ENCODE peak calls at places on chromosomes 13 and 19, in eight cellular contexts. K, X, S, B, J, M, U and A are unnamed samples.

GRCh38 chr19:15556634-15557181 is 48.4 kb downstream of the CYP4F22 start:
- DNase-seq in X (no peak), U (no peak), K (no peak), M (no peak), S (no peak), B (no peak), J (no peak), A (no peak)

GRCh38 chr19:53545271-53546065 is 7.5 kb downstream of the ZNF331 start:
- DNase-seq in J (no peak), S (no peak), U (no peak), K (no peak), B (peak; percentile 80), X (no peak), M (no peak), A (no peak)

GRCh38 chr19:23203841-23204344 is 46.3 kb downstream of the ZNF724 start:
- DNase-seq in X (no peak), M (no peak), J (no peak), U (no peak), K (no peak), S (no peak), B (no peak), A (no peak)

GRCh38 chr13:99331881-99332293 is 24.7 kb upstream of the GPR183 start:
- DNase-seq in J (no peak), X (no peak), B (no peak), K (no peak), M (no peak), U (no peak), S (no peak), A (no peak)

GRCh38 chr13:59603646-59604045 is 560.1 kb downstream of the DIAPH3 start:
- DNase-seq in X (no peak), M (no peak), S (no peak), U (no peak), J (no peak), B (no peak), K (no peak), A (no peak)

GRCh38 chr19:14516746-14517438 is 1.3 kb downstream of the DNAJB1 start:
- DNase-seq in X (no peak), S (no peak), J (peak; percentile 36), B (no peak), K (peak; percentile 15), M (no peak), U (no peak), A (no peak)

GRCh38 chr13:40236566-40237168 is 429.8 kb downstream of the FOXO1 start:
- DNase-seq in U (no peak), S (no peak), J (no peak), B (no peak), K (no peak), M (no peak), X (no peak), A (no peak)

GRCh38 chr19:15836345-15836594 is 20.8 kb upstream of the OR10H1 start:
- DNase-seq in B (peak; percentile 8), X (no peak), M (no peak), U (peak; percentile 29), K (no peak), J (no peak), S (no peak), A (no peak)

GRCh38 chr13:109151255-109151654 is 521.8 kb downstream of the MYO16 start:
- DNase-seq in S (no peak), M (no peak), X (no peak), K (no peak), J (no peak), B (no peak), U (no peak), A (no peak)

GRCh38 chr13:60627071-60627686 is 230.2 kb downstream of the TDRD3 start:
- DNase-seq in S (peak; percentile 45), M (no peak), J (peak; percentile 17), U (no peak), B (peak; percentile 3), K (no peak), X (no peak), A (no peak)

GRCh38 chr19:8174706-8175105 is 25.3 kb upstream of the FBN3 start:
- DNase-seq in S (no peak), M (no peak), J (no peak), K (no peak), B (peak; percentile 31), U (no peak), X (no peak), A (no peak)

GRCh38 chr13:35598233-35598632 is 121.7 kb upstream of the MAB21L1 start:
- DNase-seq in B (no peak), S (no peak), X (no peak), M (no peak), J (no peak), K (no peak), U (no peak), A (no peak)

GRCh38 chr13:25204843-25205242 is 32.8 kb upstream of the AMER2 start:
- DNase-seq in U (no peak), M (no peak), B (no peak), S (no peak), J (no peak), K (no peak), X (no peak), A (no peak)

GRCh38 chr13:30094015-30094533 is 213.3 kb downstream of the KATNAL1 start:
- DNase-seq in J (no peak), S (no peak), X (no peak), B (no peak), M (no peak), K (no peak), U (no peak), A (no peak)

GRCh38 chr13:72463561-72463960 is 263.9 kb downstream of the MZT1 start:
- DNase-seq in S (no peak), M (no peak), X (no peak), J (no peak), B (no peak), K (no peak), U (no peak), A (no peak)

GRCh38 chr19:12295191-12295590 is 508 bp upstream of the ZNF44 start:
- DNase-seq in X (no peak), M (no peak), S (no peak), B (no peak), K (no peak), U (no peak), J (no peak), A (no peak)

GRCh38 chr13:106919638-106920037 is 351.7 kb upstream of the ARGLU1 start:
- DNase-seq in K (no peak), B (no peak), X (no peak), M (no peak), J (no peak), S (no peak), U (no peak), A (no peak)

GRCh38 chr13:100262404-100262803 is 173.5 kb downstream of the PCCA start:
- DNase-seq in S (no peak), U (no peak), B (no peak), J (no peak), K (no peak), M (no peak), X (no peak), A (no peak)

GRCh38 chr19:1269478-1270167 is 491 bp downstream of the CIRBP start:
- DNase-seq in S (no peak), B (peak; percentile 81), J (peak; percentile 89), K (peak; percentile 78), X (peak; percentile 89), U (peak; percentile 84), M (peak; percentile 74), A (peak; percentile 79)

GRCh38 chr13:29905845-29906244 is 55.4 kb upstream of the UBL3 start:
- DNase-seq in U (no peak), B (peak; percentile 56), J (no peak), X (no peak), M (no peak), S (no peak), K (no peak), A (no peak)

GRCh38 chr13:66803759-66804456 is 426.2 kb downstream of the PCDH9 start:
- DNase-seq in U (no peak), M (no peak), S (no peak), X (no peak), J (no peak), B (peak; percentile 2), K (no peak), A (no peak)

GRCh38 chr13:24068472-24068871 is 92.0 kb upstream of the SPATA13 start:
- DNase-seq in X (no peak), B (no peak), S (no peak), M (no peak), K (no peak), J (no peak), U (no peak), A (no peak)

GRCh38 chr19:5623397-5624153 is 692 bp downstream of the SAFB start:
- DNase-seq in U (peak; percentile 15), J (peak; percentile 21), B (no peak), M (no peak), K (no peak), S (no peak), X (no peak), A (peak; percentile 25)

GRCh38 chr19:582497-583197 is 7.0 kb upstream of the HCN2 start:
- DNase-seq in B (peak; percentile 59), U (no peak), J (no peak), K (no peak), M (no peak), X (no peak), S (no peak), A (no peak)

GRCh38 chr19:3699071-3699740 is 1.1 kb downstream of the PIP5K1C start:
- DNase-seq in X (peak; percentile 67), K (no peak), S (no peak), M (no peak), B (peak; percentile 34), J (peak; percentile 24), U (no peak), A (no peak)

GRCh38 chr13:53198017-53198416 is 169.4 kb downstream of the OLFM4 start:
- DNase-seq in M (no peak), J (no peak), S (no peak), X (no peak), K (no peak), U (no peak), B (no peak), A (no peak)

GRCh38 chr19:17450264-17451075 is 2.0 kb upstream of the TMEM221 start:
- DNase-seq in U (no peak), X (no peak), S (no peak), J (peak; percentile 51), K (peak; percentile 15), M (no peak), B (no peak), A (peak; percentile 20)

GRCh38 chr19:54339646-54340358 is 840 bp upstream of the LILRA4 start:
- DNase-seq in K (no peak), S (no peak), M (no peak), B (no peak), U (no peak), X (no peak), J (no peak), A (peak; percentile 55)

GRCh38 chr13:106651442-106651841 is 83.5 kb upstream of the ARGLU1 start:
- DNase-seq in J (no peak), B (no peak), S (no peak), K (no peak), M (no peak), U (no peak), X (no peak), A (no peak)

GRCh38 chr19:33203529-33203928 is 9.4 kb downstream of the LRP3 start:
- DNase-seq in B (no peak), J (no peak), U (no peak), K (no peak), S (no peak), X (no peak), M (no peak), A (no peak)

GRCh38 chr13:106374631-106375030 is 160.8 kb downstream of the EFNB2 start:
- DNase-seq in U (no peak), M (no peak), S (no peak), J (no peak), X (no peak), K (no peak), B (no peak), A (no peak)

GRCh38 chr19:18340237-18340989 is at the start of gene PGPEP1:
- DNase-seq in X (peak; percentile 91), U (peak; percentile 34), K (peak; percentile 68), B (peak; percentile 41), J (peak; percentile 68), S (no peak), M (peak; percentile 47), A (peak; percentile 66)

GRCh38 chr13:77298403-77298802 is 28.5 kb downstream of the MYCBP2 start:
- DNase-seq in X (no peak), K (no peak), B (no peak), M (no peak), U (no peak), J (no peak), S (no peak), A (no peak)

GRCh38 chr19:1780272-1780957 is 27.1 kb downstream of the ONECUT3 start:
- DNase-seq in S (no peak), M (no peak), K (no peak), U (no peak), J (no peak), B (peak; percentile 16), X (no peak), A (no peak)